ENCODE peak calls at places on chromosomes 7 and 10, in six cellular contexts. D, V, Q, H, T and F are unnamed samples.

GRCh38 chr10:12875100-12875499 is 126.4 kb downstream of the CCDC3 start:
- DNase-seq in D (no peak), V (no peak), Q (no peak), H (no peak), T (no peak), F (no peak)

GRCh38 chr10:88027570-88027969 is 164.1 kb downstream of the PTEN start:
- DNase-seq in D (no peak), V (no peak), Q (no peak), H (no peak), T (no peak), F (no peak)

GRCh38 chr7:41010967-41011366 is 691.9 kb downstream of the INHBA start:
- DNase-seq in D (no peak), V (no peak), Q (no peak), H (no peak), T (no peak), F (no peak)

GRCh38 chr7:126804604-126805003 is 448.1 kb downstream of the GRM8 start:
- DNase-seq in D (no peak), V (no peak), Q (no peak), H (no peak), T (no peak), F (no peak)

GRCh38 chr10:15112657-15113056 is 15.5 kb downstream of the RPP38 start:
- DNase-seq in D (no peak), V (no peak), Q (no peak), H (no peak), T (no peak), F (no peak)

GRCh38 chr10:21732067-21732772 is 198.2 kb downstream of the MLLT10 start:
- DNase-seq in D (peak; percentile 87), V (no peak), Q (peak; percentile 15), H (peak; percentile 20), T (no peak), F (peak; percentile 69)

GRCh38 chr10:51700228-51700835 is 937 bp upstream of the CSTF2T start:
- DNase-seq in D (no peak), V (no peak), Q (peak; percentile 28), H (peak; percentile 41), T (no peak), F (no peak)

GRCh38 chr7:142585425-142585824 is 163.8 kb upstream of the PRSS1 start:
- DNase-seq in D (peak; percentile 46), V (no peak), Q (no peak), H (no peak), T (no peak), F (no peak)

GRCh38 chr10:31304261-31304970 is 14.6 kb upstream of the ZEB1 start:
- DNase-seq in D (no peak), V (no peak), Q (no peak), H (no peak), T (no peak), F (no peak)

GRCh38 chr7:107130487-107131220 is 38.1 kb upstream of the HBP1 start:
- DNase-seq in D (no peak), V (no peak), Q (no peak), H (peak; percentile 1), T (no peak), F (no peak)

GRCh38 chr7:86644282-86645173 is 819 bp downstream of the GRM3 start:
- DNase-seq in D (peak; percentile 27), V (no peak), Q (no peak), H (no peak), T (no peak), F (no peak)

GRCh38 chr10:73991846-73992245 is 6.1 kb upstream of the VCL start:
- DNase-seq in D (no peak), V (no peak), Q (peak; percentile 55), H (no peak), T (no peak), F (no peak)

GRCh38 chr7:32206987-32207386 is 136.8 kb upstream of the PDE1C start:
- DNase-seq in D (no peak), V (no peak), Q (no peak), H (no peak), T (no peak), F (peak; percentile 22)

GRCh38 chr10:3850999-3851937 is 66.3 kb upstream of the KLF6 start:
- DNase-seq in D (no peak), V (peak; percentile 59), Q (peak; percentile 69), H (no peak), T (no peak), F (peak; percentile 65)

GRCh38 chr7:1966631-1967200 is 266.0 kb downstream of the MAD1L1 start:
- DNase-seq in D (no peak), V (no peak), Q (no peak), H (peak; percentile 91), T (peak; percentile 96), F (no peak)

GRCh38 chr7:128236924-128237586 is 4.0 kb upstream of the LEP start:
- DNase-seq in D (no peak), V (peak; percentile 59), Q (peak; percentile 8), H (peak; percentile 56), T (no peak), F (peak; percentile 81)

GRCh38 chr10:52258791-52259427 is 55.2 kb upstream of the DKK1 start:
- DNase-seq in D (no peak), V (no peak), Q (no peak), H (no peak), T (no peak), F (no peak)

GRCh38 chr7:29282819-29283414 is 88.3 kb downstream of the CHN2 start:
- DNase-seq in D (no peak), V (no peak), Q (no peak), H (peak; percentile 77), T (peak; percentile 99), F (no peak)

GRCh38 chr7:23357190-23358093 is 58.3 kb downstream of the MALSU1 start:
- DNase-seq in D (peak; percentile 43), V (no peak), Q (peak; percentile 36), H (no peak), T (no peak), F (peak; percentile 43)

GRCh38 chr10:10500941-10501340 is 516.7 kb upstream of the CELF2 start:
- DNase-seq in D (no peak), V (peak; percentile 26), Q (no peak), H (no peak), T (no peak), F (no peak)

GRCh38 chr7:7176421-7177043 is 5.8 kb upstream of the C1GALT1 start:
- DNase-seq in D (no peak), V (peak; percentile 65), Q (peak; percentile 67), H (no peak), T (no peak), F (peak; percentile 53)

GRCh38 chr10:22252286-22252800 is 34.5 kb upstream of the EBLN1 start:
- DNase-seq in D (peak; percentile 67), V (no peak), Q (peak; percentile 14), H (peak; percentile 9), T (no peak), F (no peak)

GRCh38 chr7:2529161-2530075 is 9.8 kb downstream of the LFNG start:
- DNase-seq in D (no peak), V (no peak), Q (peak; percentile 48), H (no peak), T (no peak), F (no peak)

GRCh38 chr10:91616124-91616523 is 16.7 kb downstream of the PPP1R3C start:
- DNase-seq in D (no peak), V (no peak), Q (no peak), H (no peak), T (no peak), F (no peak)

GRCh38 chr7:124989911-124990310 is 60.3 kb upstream of the POT1 start:
- DNase-seq in D (no peak), V (no peak), Q (no peak), H (no peak), T (no peak), F (no peak)

GRCh38 chr10:22314852-22315251 is 1.3 kb upstream of the COMMD3 start:
- DNase-seq in D (no peak), V (no peak), Q (no peak), H (no peak), T (no peak), F (no peak)

GRCh38 chr7:47890125-47890524 is 58.1 kb downstream of the PKD1L1 start:
- DNase-seq in D (no peak), V (no peak), Q (no peak), H (no peak), T (no peak), F (no peak)

GRCh38 chr7:63925626-63926460 is 72.8 kb upstream of the ZNF722 start:
- DNase-seq in D (peak; percentile 93), V (no peak), Q (peak; percentile 96), H (peak; percentile 84), T (no peak), F (no peak)

GRCh38 chr7:120583835-120584586 is 273.9 kb downstream of the TSPAN12 start:
- DNase-seq in D (no peak), V (peak; percentile 75), Q (no peak), H (no peak), T (no peak), F (peak; percentile 79)

GRCh38 chr10:21337171-21337792 is 188.2 kb downstream of the SKIDA1 start:
- DNase-seq in D (no peak), V (no peak), Q (no peak), H (no peak), T (no peak), F (no peak)